ENCODE peak calls at places on chromosomes 16 and 17, in ten cellular contexts. One of them, this sample, is unnamed.
A peak's percentile ranks its signal among the peaks of the same experiment; 100 is the strongest.

GRCh38 chr17:63645775-63646491 is 23.7 kb downstream of the MAP3K3 start:
- DNase-seq in mesothelial cell of epicardium: no peak
- DNase-seq in NCI-H1436: no peak
- DNase-seq in left lung: no peak
- DNase-seq in midbrain: no peak
- DNase-seq in Karpas-422: no peak
- DNase-seq in NCI-H2081: no peak
- DNase-seq in osteoblast: no peak
- DNase-seq in AG10803: peak; percentile 37
- DNase-seq in IMR-90: no peak
- DNase-seq in this sample: no peak

GRCh38 chr17:29168079-29168758 is 12.0 kb downstream of the MYO18A start:
- DNase-seq in mesothelial cell of epicardium: no peak
- DNase-seq in NCI-H1436: no peak
- DNase-seq in left lung: no peak
- DNase-seq in midbrain: no peak
- DNase-seq in Karpas-422: no peak
- DNase-seq in NCI-H2081: no peak
- DNase-seq in osteoblast: peak; percentile 56
- DNase-seq in AG10803: no peak
- DNase-seq in IMR-90: no peak
- DNase-seq in this sample: no peak

GRCh38 chr16:79756571-79756970 is 156.0 kb upstream of the MAF start:
- DNase-seq in mesothelial cell of epicardium: no peak
- DNase-seq in NCI-H1436: no peak
- DNase-seq in left lung: no peak
- DNase-seq in midbrain: no peak
- DNase-seq in Karpas-422: no peak
- DNase-seq in NCI-H2081: no peak
- DNase-seq in osteoblast: no peak
- DNase-seq in AG10803: no peak
- DNase-seq in IMR-90: no peak
- DNase-seq in this sample: no peak

GRCh38 chr16:85350973-85351372 is 238.7 kb upstream of the CIBAR2 start:
- DNase-seq in mesothelial cell of epicardium: peak; percentile 73
- DNase-seq in NCI-H1436: peak; percentile 62
- DNase-seq in left lung: peak; percentile 92
- DNase-seq in midbrain: peak; percentile 92
- DNase-seq in Karpas-422: no peak
- DNase-seq in NCI-H2081: peak; percentile 89
- DNase-seq in osteoblast: peak; percentile 99
- DNase-seq in AG10803: peak; percentile 97
- DNase-seq in IMR-90: peak; percentile 96
- DNase-seq in this sample: peak; percentile 97

GRCh38 chr17:67569873-67570272 is 147.9 kb upstream of the NOL11 start:
- DNase-seq in mesothelial cell of epicardium: no peak
- DNase-seq in NCI-H1436: no peak
- DNase-seq in left lung: no peak
- DNase-seq in midbrain: no peak
- DNase-seq in Karpas-422: no peak
- DNase-seq in NCI-H2081: no peak
- DNase-seq in osteoblast: peak; percentile 31
- DNase-seq in AG10803: no peak
- DNase-seq in IMR-90: no peak
- DNase-seq in this sample: no peak

GRCh38 chr17:76570457-76570856 is 15.2 kb downstream of the ST6GALNAC2 start:
- DNase-seq in mesothelial cell of epicardium: no peak
- DNase-seq in NCI-H1436: no peak
- DNase-seq in left lung: no peak
- DNase-seq in midbrain: no peak
- DNase-seq in Karpas-422: no peak
- DNase-seq in NCI-H2081: no peak
- DNase-seq in osteoblast: no peak
- DNase-seq in AG10803: no peak
- DNase-seq in IMR-90: no peak
- DNase-seq in this sample: no peak

GRCh38 chr17:74307984-74308773 is 17.8 kb upstream of the KIF19 start:
- DNase-seq in mesothelial cell of epicardium: no peak
- DNase-seq in NCI-H1436: no peak
- DNase-seq in left lung: no peak
- DNase-seq in midbrain: no peak
- DNase-seq in Karpas-422: no peak
- DNase-seq in NCI-H2081: no peak
- DNase-seq in osteoblast: peak; percentile 80
- DNase-seq in AG10803: no peak
- DNase-seq in IMR-90: no peak
- DNase-seq in this sample: no peak

GRCh38 chr16:25888873-25889272 is 197.1 kb downstream of the HS3ST4 start:
- DNase-seq in mesothelial cell of epicardium: no peak
- DNase-seq in NCI-H1436: no peak
- DNase-seq in left lung: no peak
- DNase-seq in midbrain: no peak
- DNase-seq in Karpas-422: no peak
- DNase-seq in NCI-H2081: no peak
- DNase-seq in osteoblast: no peak
- DNase-seq in AG10803: no peak
- DNase-seq in IMR-90: no peak
- DNase-seq in this sample: no peak

GRCh38 chr16:78648517-78648916 is 549.1 kb downstream of the WWOX start:
- DNase-seq in mesothelial cell of epicardium: no peak
- DNase-seq in NCI-H1436: no peak
- DNase-seq in left lung: no peak
- DNase-seq in midbrain: peak; percentile 20
- DNase-seq in Karpas-422: no peak
- DNase-seq in NCI-H2081: no peak
- DNase-seq in osteoblast: peak; percentile 78
- DNase-seq in AG10803: no peak
- DNase-seq in IMR-90: no peak
- DNase-seq in this sample: no peak

GRCh38 chr16:75860654-75861053 is 134.4 kb upstream of the CPHXL start:
- DNase-seq in mesothelial cell of epicardium: no peak
- DNase-seq in NCI-H1436: no peak
- DNase-seq in left lung: no peak
- DNase-seq in midbrain: peak; percentile 76
- DNase-seq in Karpas-422: no peak
- DNase-seq in NCI-H2081: no peak
- DNase-seq in osteoblast: no peak
- DNase-seq in AG10803: no peak
- DNase-seq in IMR-90: no peak
- DNase-seq in this sample: no peak

GRCh38 chr17:200604-200985 is 19.1 kb upstream of the DOC2B start:
- DNase-seq in mesothelial cell of epicardium: no peak
- DNase-seq in NCI-H1436: no peak
- DNase-seq in left lung: no peak
- DNase-seq in midbrain: no peak
- DNase-seq in Karpas-422: no peak
- DNase-seq in NCI-H2081: no peak
- DNase-seq in osteoblast: peak; percentile 66
- DNase-seq in AG10803: no peak
- DNase-seq in IMR-90: no peak
- DNase-seq in this sample: no peak

GRCh38 chr17:4973431-4973830 is 5.8 kb upstream of the SPAG7 start:
- DNase-seq in mesothelial cell of epicardium: no peak
- DNase-seq in NCI-H1436: no peak
- DNase-seq in left lung: no peak
- DNase-seq in midbrain: no peak
- DNase-seq in Karpas-422: no peak
- DNase-seq in NCI-H2081: no peak
- DNase-seq in osteoblast: no peak
- DNase-seq in AG10803: no peak
- DNase-seq in IMR-90: no peak
- DNase-seq in this sample: no peak

GRCh38 chr17:57294629-57295501 is 38.5 kb downstream of the MSI2 start:
- DNase-seq in mesothelial cell of epicardium: no peak
- DNase-seq in NCI-H1436: peak; percentile 94
- DNase-seq in left lung: no peak
- DNase-seq in midbrain: no peak
- DNase-seq in Karpas-422: no peak
- DNase-seq in NCI-H2081: peak; percentile 85
- DNase-seq in osteoblast: no peak
- DNase-seq in AG10803: no peak
- DNase-seq in IMR-90: peak; percentile 41
- DNase-seq in this sample: peak; percentile 72

GRCh38 chr17:48060249-48060648 is 12.1 kb downstream of the NFE2L1 start:
- DNase-seq in mesothelial cell of epicardium: no peak
- DNase-seq in NCI-H1436: no peak
- DNase-seq in left lung: no peak
- DNase-seq in midbrain: no peak
- DNase-seq in Karpas-422: no peak
- DNase-seq in NCI-H2081: no peak
- DNase-seq in osteoblast: no peak
- DNase-seq in AG10803: no peak
- DNase-seq in IMR-90: no peak
- DNase-seq in this sample: no peak

GRCh38 chr17:29369831-29370735 is 20.1 kb upstream of the TAOK1 start:
- DNase-seq in mesothelial cell of epicardium: peak; percentile 52
- DNase-seq in NCI-H1436: peak; percentile 75
- DNase-seq in left lung: peak; percentile 38
- DNase-seq in midbrain: peak; percentile 85
- DNase-seq in Karpas-422: peak; percentile 89
- DNase-seq in NCI-H2081: peak; percentile 34
- DNase-seq in osteoblast: peak; percentile 87
- DNase-seq in AG10803: peak; percentile 79
- DNase-seq in IMR-90: peak; percentile 85
- DNase-seq in this sample: peak; percentile 83

GRCh38 chr16:50685456-50686058 is 4.4 kb upstream of the SNX20 start:
- DNase-seq in mesothelial cell of epicardium: no peak
- DNase-seq in NCI-H1436: no peak
- DNase-seq in left lung: no peak
- DNase-seq in midbrain: no peak
- DNase-seq in Karpas-422: no peak
- DNase-seq in NCI-H2081: no peak
- DNase-seq in osteoblast: no peak
- DNase-seq in AG10803: no peak
- DNase-seq in IMR-90: no peak
- DNase-seq in this sample: no peak

GRCh38 chr17:41061969-41062368 is 2.1 kb upstream of the KRTAP2-3 start:
- DNase-seq in mesothelial cell of epicardium: no peak
- DNase-seq in NCI-H1436: no peak
- DNase-seq in left lung: no peak
- DNase-seq in midbrain: no peak
- DNase-seq in Karpas-422: no peak
- DNase-seq in NCI-H2081: no peak
- DNase-seq in osteoblast: peak; percentile 93
- DNase-seq in AG10803: peak; percentile 99
- DNase-seq in IMR-90: peak; percentile 97
- DNase-seq in this sample: no peak

GRCh38 chr17:29617125-29617480 is 5.6 kb downstream of the CORO6 start:
- DNase-seq in mesothelial cell of epicardium: peak; percentile 74
- DNase-seq in NCI-H1436: peak; percentile 97
- DNase-seq in left lung: peak; percentile 89
- DNase-seq in midbrain: peak; percentile 82
- DNase-seq in Karpas-422: peak; percentile 98
- DNase-seq in NCI-H2081: peak; percentile 72
- DNase-seq in osteoblast: peak; percentile 93
- DNase-seq in AG10803: peak; percentile 60
- DNase-seq in IMR-90: peak; percentile 38
- DNase-seq in this sample: peak; percentile 90

GRCh38 chr16:15041260-15042011 is 14.4 kb downstream of the NTAN1 start:
- DNase-seq in mesothelial cell of epicardium: no peak
- DNase-seq in NCI-H1436: no peak
- DNase-seq in left lung: peak; percentile 83
- DNase-seq in midbrain: peak; percentile 76
- DNase-seq in Karpas-422: no peak
- DNase-seq in NCI-H2081: no peak
- DNase-seq in osteoblast: peak; percentile 94
- DNase-seq in AG10803: peak; percentile 79
- DNase-seq in IMR-90: peak; percentile 48
- DNase-seq in this sample: no peak

GRCh38 chr16:66961065-66961744 is at the start of gene CES3:
- DNase-seq in mesothelial cell of epicardium: peak; percentile 72
- DNase-seq in NCI-H1436: peak; percentile 75
- DNase-seq in left lung: no peak
- DNase-seq in midbrain: peak; percentile 34
- DNase-seq in Karpas-422: peak; percentile 94
- DNase-seq in NCI-H2081: peak; percentile 65
- DNase-seq in osteoblast: peak; percentile 95
- DNase-seq in AG10803: peak; percentile 60
- DNase-seq in IMR-90: peak; percentile 58
- DNase-seq in this sample: peak; percentile 88

GRCh38 chr17:35214192-35214591 is 20.0 kb upstream of the SLC35G3 start:
- DNase-seq in mesothelial cell of epicardium: no peak
- DNase-seq in NCI-H1436: no peak
- DNase-seq in left lung: no peak
- DNase-seq in midbrain: no peak
- DNase-seq in Karpas-422: no peak
- DNase-seq in NCI-H2081: no peak
- DNase-seq in osteoblast: no peak
- DNase-seq in AG10803: no peak
- DNase-seq in IMR-90: no peak
- DNase-seq in this sample: no peak

GRCh38 chr17:82648761-82649474 is 674 bp upstream of the WDR45B start:
- DNase-seq in mesothelial cell of epicardium: peak; percentile 64
- DNase-seq in NCI-H1436: peak; percentile 70
- DNase-seq in left lung: peak; percentile 70
- DNase-seq in midbrain: no peak
- DNase-seq in Karpas-422: no peak
- DNase-seq in NCI-H2081: peak; percentile 41
- DNase-seq in osteoblast: peak; percentile 85
- DNase-seq in AG10803: no peak
- DNase-seq in IMR-90: no peak
- DNase-seq in this sample: peak; percentile 36

GRCh38 chr16:35798885-35799426 is 2339.5 kb downstream of the TP53TG3F start:
- DNase-seq in mesothelial cell of epicardium: no peak
- DNase-seq in NCI-H1436: no peak
- DNase-seq in left lung: no peak
- DNase-seq in midbrain: no peak
- DNase-seq in Karpas-422: no peak
- DNase-seq in NCI-H2081: peak; percentile 77
- DNase-seq in osteoblast: no peak
- DNase-seq in AG10803: no peak
- DNase-seq in IMR-90: no peak
- DNase-seq in this sample: peak; percentile 86

GRCh38 chr16:50282010-50282538 is 15.7 kb downstream of the ADCY7 start:
- DNase-seq in mesothelial cell of epicardium: no peak
- DNase-seq in NCI-H1436: no peak
- DNase-seq in left lung: peak; percentile 92
- DNase-seq in midbrain: peak; percentile 36
- DNase-seq in Karpas-422: peak; percentile 95
- DNase-seq in NCI-H2081: no peak
- DNase-seq in osteoblast: peak; percentile 86
- DNase-seq in AG10803: peak; percentile 47
- DNase-seq in IMR-90: no peak
- DNase-seq in this sample: no peak

GRCh38 chr16:23145608-23146007 is 3.6 kb downstream of the USP31 start:
- DNase-seq in mesothelial cell of epicardium: no peak
- DNase-seq in NCI-H1436: no peak
- DNase-seq in left lung: no peak
- DNase-seq in midbrain: no peak
- DNase-seq in Karpas-422: no peak
- DNase-seq in NCI-H2081: no peak
- DNase-seq in osteoblast: no peak
- DNase-seq in AG10803: peak; percentile 56
- DNase-seq in IMR-90: peak; percentile 82
- DNase-seq in this sample: no peak

GRCh38 chr16:81778861-81779539 is at the start of gene PLCG2:
- DNase-seq in mesothelial cell of epicardium: peak; percentile 80
- DNase-seq in NCI-H1436: peak; percentile 18
- DNase-seq in left lung: peak; percentile 87
- DNase-seq in midbrain: no peak
- DNase-seq in Karpas-422: peak; percentile 95
- DNase-seq in NCI-H2081: peak; percentile 33
- DNase-seq in osteoblast: peak; percentile 91
- DNase-seq in AG10803: no peak
- DNase-seq in IMR-90: no peak
- DNase-seq in this sample: no peak

GRCh38 chr17:44912763-44913544 is 2.3 kb downstream of the GFAP start:
- DNase-seq in mesothelial cell of epicardium: no peak
- DNase-seq in NCI-H1436: no peak
- DNase-seq in left lung: no peak
- DNase-seq in midbrain: peak; percentile 37
- DNase-seq in Karpas-422: no peak
- DNase-seq in NCI-H2081: no peak
- DNase-seq in osteoblast: no peak
- DNase-seq in AG10803: no peak
- DNase-seq in IMR-90: no peak
- DNase-seq in this sample: no peak

This sample was measured in NCI-H1694 treated with DMSO at 0.1 percent for 48 hours.